ENCODE peak calls at places on chromosomes 5 and 9, in five cellular contexts. X is psoas muscle, A is H9, V is kidney, S is mammary epithelial cell. U is an unnamed sample.

GRCh38 chr9:116985636-116986414 is 298.7 kb downstream of the TRIM32 start:
- DNase-seq in X (no peak), S (no peak), V (no peak), A (no peak), U (no peak)

GRCh38 chr9:76817489-76817888 is 53.3 kb downstream of the PCA3 start:
- DNase-seq in V (no peak), X (no peak), A (no peak), S (peak; percentile 72), U (peak; percentile 48)

GRCh38 chr9:4640027-4640426 is 22.1 kb upstream of the PLPP6 start:
- DNase-seq in A (no peak), X (no peak), V (no peak), S (no peak), U (no peak)

GRCh38 chr5:5270958-5271605 is 131.0 kb downstream of the ADAMTS16 start:
- DNase-seq in A (peak; percentile 85), S (peak; percentile 91), V (peak; percentile 88), X (peak; percentile 73), U (peak; percentile 99)

GRCh38 chr9:89808076-89808701 is 203.4 kb downstream of the GADD45G start:
- DNase-seq in V (no peak), X (no peak), S (no peak), A (no peak), U (no peak)

GRCh38 chr5:15037247-15037908 is 165.8 kb upstream of the ANKH start:
- DNase-seq in A (no peak), V (no peak), X (no peak), S (no peak), U (no peak)

GRCh38 chr5:135993894-135994514 is 34.8 kb upstream of the TGFBI start:
- DNase-seq in X (no peak), S (no peak), V (no peak), A (no peak), U (peak; percentile 84)

GRCh38 chr5:138096997-138097828 is 13.4 kb downstream of the WNT8A start:
- DNase-seq in X (no peak), S (peak; percentile 81), A (no peak), V (no peak), U (no peak)

GRCh38 chr5:172985596-172985995 is 2.0 kb downstream of the ATP6V0E1 start:
- DNase-seq in X (no peak), V (no peak), A (no peak), S (no peak), U (no peak)

GRCh38 chr5:77645158-77645994 is 6.9 kb upstream of the OTP start:
- DNase-seq in V (no peak), X (peak; percentile 30), S (no peak), A (peak; percentile 66), U (peak; percentile 38)

GRCh38 chr5:78492650-78493049 is 132.2 kb downstream of the SCAMP1 start:
- DNase-seq in A (no peak), V (no peak), S (no peak), X (no peak), U (no peak)

GRCh38 chr5:18244309-18244708 is 610.0 kb downstream of the TAF11L14 start:
- DNase-seq in V (no peak), A (no peak), S (peak; percentile 8), X (no peak), U (no peak)

GRCh38 chr9:89815061-89815902 is 210.5 kb downstream of the GADD45G start:
- DNase-seq in S (no peak), X (no peak), V (no peak), A (no peak), U (no peak)

GRCh38 chr9:21473236-21473635 is 8.9 kb downstream of the IFNE start:
- DNase-seq in A (no peak), V (no peak), X (no peak), S (no peak), U (no peak)

GRCh38 chr9:137065336-137065967 is 4.9 kb downstream of the SAPCD2 start:
- DNase-seq in S (no peak), A (no peak), V (no peak), X (no peak), U (no peak)

GRCh38 chr9:75962186-75963036 is 71.9 kb downstream of the PCSK5 start:
- DNase-seq in S (no peak), X (peak; percentile 33), V (no peak), A (no peak), U (no peak)

GRCh38 chr9:34612788-34613390 is 992 bp upstream of the RPP25L start:
- DNase-seq in S (peak; percentile 88), X (peak; percentile 75), V (peak; percentile 87), A (peak; percentile 86), U (peak; percentile 62)

GRCh38 chr5:105587963-105588662 is 2025.5 kb upstream of the NUDT12 start:
- DNase-seq in A (no peak), S (peak; percentile 1), V (no peak), X (no peak), U (no peak)

GRCh38 chr5:18113724-18114123 is 479.5 kb downstream of the TAF11L14 start:
- DNase-seq in V (no peak), A (no peak), X (no peak), S (peak; percentile 8), U (no peak)

GRCh38 chr9:37284631-37285030 is 137.9 kb upstream of the GRHPR start:
- DNase-seq in A (no peak), V (no peak), S (no peak), X (no peak), U (no peak)
- H3K27ac ChIP-seq in A (no peak overlapping the region), V (no peak overlapping the region), S (no peak overlapping the region), X (no peak overlapping the region), U (peak overlapping the region; percentile 79)

GRCh38 chr9:128913995-128914772 is 6.6 kb upstream of the PHYHD1 start:
- DNase-seq in V (no peak), X (no peak), A (no peak), S (no peak), U (no peak)
- H3K4me1 ChIP-seq in V (peaks cover 38% of the 10 kb centered on the region), X (peaks cover 72% of the 10 kb centered on the region), A (peaks cover 5% of the 10 kb centered on the region), S (peaks cover 70% of the 10 kb centered on the region), U (peaks cover 53% of the 10 kb centered on the region)

GRCh38 chr9:135376511-135377173 is 102.9 kb upstream of the PPP1R26 start:
- DNase-seq in V (no peak), S (no peak), A (no peak), X (no peak), U (no peak)
- H3K27ac ChIP-seq in V (no peak overlapping the region), S (no peak overlapping the region), A (no peak overlapping the region), X (no peak overlapping the region), U (no peak overlapping the region)

GRCh38 chr5:134119720-134120119 is 5.2 kb downstream of the TCF7 start:
- DNase-seq in S (no peak), X (no peak), A (no peak), V (no peak), U (no peak)
- H3K4me1 ChIP-seq in S (peaks cover 8% of the 10 kb centered on the region), X (no peaks in the 10 kb centered on the region), A (no peaks in the 10 kb centered on the region), V (no peaks in the 10 kb centered on the region), U (peaks cover 40% of the 10 kb centered on the region)

DNA sequence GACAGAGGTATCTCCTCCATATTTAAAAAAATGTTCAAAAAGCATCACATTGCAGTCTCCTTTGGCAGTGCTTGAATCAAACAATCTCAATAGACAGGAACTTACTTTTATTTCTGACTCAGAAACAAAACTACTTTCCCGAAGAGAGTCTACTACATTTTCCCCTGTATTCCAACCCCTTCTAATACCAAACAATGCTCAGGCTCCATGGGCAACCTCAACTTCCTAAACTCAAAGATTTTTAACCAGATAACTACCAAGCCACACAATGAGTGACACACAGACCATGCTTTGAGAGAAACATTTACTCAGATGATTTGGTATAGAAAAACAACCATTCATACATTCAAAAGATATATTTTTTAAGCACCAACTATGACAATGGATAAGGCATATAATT is 70.5 kb downstream of the APBA1 start:
- DNase-seq in V (no peak), S (no peak), X (no peak), A (no peak), U (no peak)
- H3K27ac ChIP-seq in V (no peak overlapping the region), S (no peak overlapping the region), X (no peak overlapping the region), A (no peak overlapping the region), U (no peak overlapping the region)

GRCh38 chr5:88815048-88815789 is 67.8 kb downstream of the MEF2C start:
- DNase-seq in A (no peak), X (no peak), S (no peak), V (no peak), U (no peak)

GRCh38 chr5:88808153-88808552 is 74.8 kb downstream of the MEF2C start:
- DNase-seq in S (no peak), X (no peak), V (no peak), A (no peak), U (no peak)

GRCh38 chr5:88813805-88814584 is 69.0 kb downstream of the MEF2C start:
- DNase-seq in A (no peak), V (no peak), X (no peak), S (no peak), U (no peak)

GRCh38 chr5:88818296-88818695 is 64.7 kb downstream of the MEF2C start:
- DNase-seq in X (no peak), V (no peak), S (no peak), A (no peak), U (no peak)

GRCh38 chr5:88813244-88813643 is 69.7 kb downstream of the MEF2C start:
- DNase-seq in V (no peak), S (no peak), A (no peak), X (no peak), U (no peak)
- H3K4me1 ChIP-seq in V (no peaks in the 10 kb centered on the region), S (no peaks in the 10 kb centered on the region), A (no peaks in the 10 kb centered on the region), X (peaks cover 62% of the 10 kb centered on the region), U (no peaks in the 10 kb centered on the region)

GRCh38 chr9:121268598-121269029 is 652 bp downstream of the GSN start:
- DNase-seq in A (no peak), X (no peak), S (peak; percentile 41), V (no peak), U (peak; percentile 41)
- H3K27ac ChIP-seq in A (no peak overlapping the region), X (peak overlapping the region; percentile 73), S (peak overlapping the region; percentile 73), V (peak overlapping the region; percentile 85), U (peak overlapping the region; percentile 65)

DNA sequence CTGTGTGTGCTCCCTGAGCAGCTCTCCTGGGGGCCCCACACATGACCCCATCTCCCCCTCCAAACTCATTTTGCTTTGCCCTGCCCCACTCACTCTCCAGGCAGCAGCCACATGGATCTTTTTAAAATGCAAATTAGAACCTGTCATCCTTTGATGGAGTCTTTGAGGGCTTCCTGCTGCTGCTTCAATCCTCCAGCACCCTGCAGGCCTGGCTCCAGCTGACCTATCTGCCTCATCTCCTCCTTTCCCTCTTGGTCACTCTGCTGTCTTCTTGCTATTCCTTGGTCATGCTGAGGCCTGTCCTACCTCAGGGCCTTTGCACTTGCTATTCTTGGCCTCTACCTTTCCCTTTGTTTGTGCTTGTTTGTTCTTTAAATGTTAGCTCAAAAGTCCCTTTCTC is 17.9 kb downstream of the NDST1 start:
- DNase-seq in A (no peak), X (no peak), S (no peak), V (no peak), U (no peak)
- H3K4me1 ChIP-seq in A (peaks cover 5% of the 10 kb centered on the region), X (peaks cover 79% of the 10 kb centered on the region), S (peaks cover 38% of the 10 kb centered on the region), V (peaks cover 2% of the 10 kb centered on the region), U (peaks cover 26% of the 10 kb centered on the region)

GRCh38 chr9:94029932-94030317 is 54.3 kb upstream of the PTPDC1 start:
- DNase-seq in V (no peak), S (no peak), A (no peak), X (no peak), U (no peak)
- H3K27ac ChIP-seq in V (peak overlapping the region; percentile 71), S (peak overlapping the region; percentile 56), A (no peak overlapping the region), X (peak overlapping the region; percentile 94), U (peak overlapping the region; percentile 71)

U was measured in SJSA1.